ENCODE peak calls at places on chromosomes 6 and 20, in eight cellular contexts. O, B, Z, L, U, M, S and A are unnamed samples.

GRCh38 chr6:109508166-109508860 is 25.3 kb upstream of the ZBTB24 start:
- DNase-seq in O (no peak), B (no peak), Z (no peak), L (no peak), U (no peak), M (no peak), S (no peak), A (no peak)

GRCh38 chr20:47529840-47530239 is 28.2 kb downstream of the NCOA3 start:
- DNase-seq in O (no peak), B (no peak), Z (no peak), L (no peak), U (no peak), M (no peak), S (no peak), A (no peak)

GRCh38 chr6:33013608-33014007 is 4.2 kb upstream of the HLA-DOA start:
- DNase-seq in O (no peak), B (no peak), Z (no peak), L (no peak), U (no peak), M (no peak), S (no peak), A (no peak)

GRCh38 chr20:45647441-45648050 is 16.5 kb upstream of the WFDC9 start:
- DNase-seq in O (no peak), B (no peak), Z (no peak), L (no peak), U (no peak), M (no peak), S (no peak), A (no peak)

GRCh38 chr6:5995705-5996686 is 10.7 kb downstream of the NRN1 start:
- DNase-seq in O (peak; percentile 57), B (peak; percentile 68), Z (no peak), L (peak; percentile 75), U (no peak), M (no peak), S (no peak), A (no peak)

GRCh38 chr6:6694825-6695710 is 106.5 kb downstream of the LY86 start:
- DNase-seq in O (no peak), B (no peak), Z (no peak), L (peak; percentile 85), U (no peak), M (no peak), S (no peak), A (no peak)

GRCh38 chr6:68695403-68695802 is 60.3 kb downstream of the ADGRB3 start:
- DNase-seq in O (no peak), B (no peak), Z (no peak), L (no peak), U (no peak), M (no peak), S (no peak), A (no peak)

GRCh38 chr6:4135665-4136353 is 434 bp upstream of the ECI2 start:
- DNase-seq in O (peak; percentile 89), B (peak; percentile 94), Z (peak; percentile 95), L (peak; percentile 98), U (peak; percentile 93), M (peak; percentile 93), S (peak; percentile 97), A (peak; percentile 94)

GRCh38 chr6:158906926-158907325 is 87.8 kb upstream of the EZR start:
- DNase-seq in O (no peak), B (peak; percentile 45), Z (no peak), L (no peak), U (no peak), M (no peak), S (no peak), A (no peak)